ENCODE peak calls at places on chromosomes 11 and 22, in four cellular contexts. L is A549, A is heart left ventricle, B is H1. X is an unnamed sample.

GRCh38 chr22:17810570-17811116 is 36.4 kb upstream of the BID start:
- DNase-seq in L (no peak), B (no peak), A (peak; percentile 68), X (no peak)

GRCh38 chr11:67633758-67634365 is 4.1 kb upstream of the NUDT8 start:
- DNase-seq in A (peak; percentile 25), B (no peak), L (no peak), X (no peak)

GRCh38 chr11:63502252-63502820 is 3.5 kb upstream of the LGALS12 start:
- DNase-seq in A (no peak), L (no peak), B (no peak), X (no peak)

GRCh38 chr22:20238567-20239062 is 29.5 kb downstream of the RTN4R start:
- DNase-seq in L (peak; percentile 48), B (peak; percentile 87), A (peak; percentile 64), X (no peak)

GRCh38 chr11:134518616-134519389 is 106.8 kb upstream of the B3GAT1 start:
- DNase-seq in L (no peak), B (no peak), A (no peak), X (peak; percentile 56)

GRCh38 chr11:93585758-93586157 is 42.6 kb upstream of the SMCO4 start:
- DNase-seq in L (peak; percentile 33), A (no peak), B (no peak), X (no peak)

GRCh38 chr22:27487600-27488450 is 313.7 kb downstream of the MN1 start:
- DNase-seq in B (no peak), L (peak; percentile 31), A (no peak), X (no peak)

GRCh38 chr22:24996420-24996952 is 44.0 kb downstream of the KIAA1671 start:
- DNase-seq in L (peak; percentile 63), A (peak; percentile 53), B (peak; percentile 73), X (no peak)

GRCh38 chr11:14248577-14248976 is 110.4 kb downstream of the RRAS2 start:
- DNase-seq in L (no peak), A (no peak), B (no peak), X (no peak)

GRCh38 chr11:36130401-36130800 is 158.8 kb downstream of the COMMD9 start:
- DNase-seq in A (no peak), B (no peak), L (no peak), X (no peak)

GRCh38 chr22:43829448-43829821 is 17.3 kb upstream of the EFCAB6 start:
- DNase-seq in B (no peak), A (peak; percentile 73), L (no peak), X (peak; percentile 87)

GRCh38 chr22:33337524-33337923 is 279.3 kb upstream of the SYN3 start:
- DNase-seq in A (no peak), L (peak; percentile 66), B (no peak), X (no peak)

GRCh38 chr11:3894128-3894731 is 38.8 kb downstream of the STIM1 start:
- DNase-seq in B (no peak), L (no peak), A (peak; percentile 78), X (no peak)

GRCh38 chr11:3890806-3891205 is 35.3 kb downstream of the STIM1 start:
- DNase-seq in B (no peak), L (no peak), A (no peak), X (no peak)

GRCh38 chr11:3891751-3892150 is 36.3 kb downstream of the STIM1 start:
- DNase-seq in B (no peak), L (no peak), A (no peak), X (no peak)

GRCh38 chr11:3892156-3892555 is 36.7 kb downstream of the STIM1 start:
- DNase-seq in B (no peak), A (no peak), L (no peak), X (no peak)

GRCh38 chr11:3893311-3893710 is 37.8 kb downstream of the STIM1 start:
- DNase-seq in A (no peak), B (no peak), L (no peak), X (no peak)
- TF ChIP-seq CTCF in A (no peak), B (no peak), L (no peak), X (no peak)

DNA sequence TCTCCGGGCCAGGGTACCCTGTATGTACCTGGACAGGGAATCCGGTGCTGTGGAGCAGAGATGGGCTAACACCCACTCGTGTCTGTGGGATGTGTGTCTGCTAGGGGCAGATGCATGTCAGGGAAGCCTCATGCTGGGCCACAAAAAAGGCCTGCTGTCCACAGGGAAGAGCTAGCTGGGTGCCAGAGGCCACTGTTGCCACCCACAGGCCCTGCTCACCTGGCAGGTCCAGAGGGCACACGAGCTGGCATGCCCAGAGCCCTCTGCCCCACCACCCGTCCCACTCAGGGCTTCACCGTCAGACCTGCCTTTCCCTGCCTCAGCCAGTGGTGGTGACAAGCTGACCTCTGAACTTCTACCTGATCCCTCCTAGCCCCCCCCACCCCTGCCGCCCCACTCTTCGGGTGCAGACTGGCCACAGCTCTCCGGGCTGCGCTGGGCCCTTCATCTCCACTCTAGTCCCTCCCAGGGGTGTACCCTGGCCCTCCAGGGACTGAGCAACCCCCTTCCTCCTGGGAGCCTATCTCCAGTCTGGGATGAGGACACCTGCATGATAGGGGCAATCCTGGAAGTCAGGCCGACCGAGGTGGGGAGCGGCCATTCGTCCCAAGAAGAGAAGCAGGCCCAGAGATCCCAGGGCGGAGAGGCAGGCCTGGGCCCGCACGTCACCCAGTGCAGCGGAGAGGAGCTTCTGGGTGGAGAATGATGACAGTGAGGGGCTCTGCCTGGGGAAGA is 1.3 kb downstream of the SLC25A22 start:
- DNase-seq in L (no peak), B (no peak), A (no peak), X (no peak)
- TF ChIP-seq POLR2A in L (no peak), B (no peak), A (no peak), X (no peak)

GRCh38 chr22:16601437-16602223 is 9.0 kb upstream of the CCT8L2 start:
- DNase-seq in B (no peak), A (peak; percentile 46), L (no peak), X (no peak)
- H3K4me3 ChIP-seq in B (no peak overlapping the region), A (peak overlapping the region; percentile 60), L (peak overlapping the region; percentile 13), X (peak overlapping the region; percentile 59)

DNA sequence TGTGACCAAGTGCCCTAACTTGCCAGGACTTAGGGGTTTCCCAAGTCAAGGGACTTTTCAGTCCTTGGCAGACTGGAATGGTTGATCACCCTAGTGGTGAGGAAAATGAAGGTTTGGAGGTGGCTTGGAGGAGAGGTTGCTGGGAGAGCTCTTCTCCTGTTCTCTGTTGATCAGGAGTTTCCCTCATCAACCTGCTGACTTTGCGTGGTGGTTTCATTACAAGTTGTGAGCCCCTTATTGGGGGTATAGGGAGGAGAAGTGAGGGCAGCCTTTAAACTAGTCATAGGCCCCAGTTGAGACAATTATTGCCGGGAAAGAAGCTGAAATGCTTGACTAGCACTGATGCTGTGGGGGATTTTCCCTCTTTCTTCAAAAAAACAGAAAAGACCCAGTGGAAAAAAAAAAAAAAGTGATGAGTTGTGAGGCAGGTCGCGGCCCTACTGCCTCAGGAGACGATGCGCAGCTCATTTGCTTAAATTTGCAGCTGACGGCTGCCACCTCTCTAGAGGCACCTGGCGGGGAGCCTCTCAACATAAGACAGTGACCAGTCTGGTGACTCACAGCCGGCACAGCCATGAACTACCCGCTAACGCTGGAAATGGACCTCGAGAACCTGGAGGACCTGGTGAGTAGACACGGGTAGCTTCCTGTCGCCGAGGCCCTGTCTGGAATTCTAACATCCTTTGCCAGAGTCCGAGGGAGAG is at the start of gene CXCR5:
- DNase-seq in A (no peak), L (no peak), B (no peak), X (no peak)
- TF ChIP-seq CTCF in A (no peak), L (no peak), B (no peak), X (no peak)

DNA sequence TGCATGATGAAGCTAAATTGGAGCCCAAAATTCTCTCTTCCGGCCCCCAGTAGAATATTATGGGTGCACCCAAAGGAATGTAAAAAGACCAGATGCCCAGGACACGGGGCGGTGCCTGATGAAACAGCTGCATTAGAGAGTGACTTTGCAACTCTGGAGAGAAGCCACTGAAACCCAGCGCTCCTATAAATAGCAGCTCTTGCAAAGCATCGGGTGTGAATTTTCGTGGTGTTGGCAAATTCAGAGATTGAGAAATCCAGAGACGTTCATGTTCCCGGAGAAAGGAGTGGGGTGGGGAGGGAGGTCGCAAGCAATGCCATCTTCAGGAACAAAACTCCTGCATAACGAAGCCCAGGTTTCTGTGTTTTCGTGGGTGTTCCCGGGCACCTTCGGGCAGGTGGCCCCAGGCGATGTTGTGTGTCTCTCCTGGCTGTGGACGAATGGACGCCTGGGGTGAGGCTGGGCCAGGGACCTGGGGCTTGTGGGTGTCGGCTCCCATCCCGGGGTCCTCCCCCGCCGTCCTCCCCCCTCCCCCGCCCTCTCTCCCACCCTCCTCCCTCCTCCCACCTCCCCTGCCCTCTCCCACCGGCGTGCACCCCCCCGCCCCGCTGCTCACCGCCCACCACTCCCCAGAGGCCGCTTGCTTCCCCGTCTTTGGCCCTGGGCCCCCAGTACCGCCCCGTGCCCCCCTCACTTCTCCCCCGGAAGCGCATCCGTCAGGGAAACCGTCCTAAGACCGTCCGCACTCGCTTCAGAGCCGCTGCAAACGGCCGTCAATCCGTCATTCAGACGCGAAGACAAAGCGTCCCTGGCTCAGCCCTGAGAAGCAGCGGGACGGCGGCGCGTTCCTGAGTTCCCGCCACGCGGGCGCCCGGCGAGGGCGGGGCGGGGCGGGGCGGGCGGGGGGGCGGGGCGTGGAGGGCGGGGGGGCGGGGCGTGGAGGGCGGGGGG is 26.7 kb upstream of the TOLLIP start:
- DNase-seq in L (peak; percentile 53), A (peak; percentile 80), B (peak; percentile 65), X (peak; percentile 88)
- TF ChIP-seq POLR2A in L (peak; percentile 39), A (no peak), B (no peak), X (no peak)

GRCh38 chr22:22717723-22718122 is 73.3 kb downstream of the GGTLC2 start:
- DNase-seq in A (no peak), L (no peak), B (no peak), X (no peak)

GRCh38 chr22:22716136-22716535 is 71.7 kb downstream of the GGTLC2 start:
- DNase-seq in B (no peak), L (no peak), A (no peak), X (no peak)

GRCh38 chr22:22720201-22720723 is 75.8 kb downstream of the GGTLC2 start:
- DNase-seq in L (peak; percentile 14), A (no peak), B (peak; percentile 76), X (no peak)

GRCh38 chr22:22721681-22722309 is 77.4 kb downstream of the GGTLC2 start:
- DNase-seq in B (no peak), A (no peak), L (no peak), X (no peak)

GRCh38 chr22:22720724-22721261 is 76.4 kb downstream of the GGTLC2 start:
- DNase-seq in B (no peak), L (no peak), A (no peak), X (no peak)
- H3K4me3 ChIP-seq in B (no peak overlapping the region), L (no peak overlapping the region), A (no peak overlapping the region), X (no peak overlapping the region)

GRCh38 chr11:57536947-57537654 is at the start of gene SMTNL1:
- DNase-seq in L (no peak), A (no peak), B (no peak), X (no peak)
- TF ChIP-seq CTCF in L (no peak), A (no peak), B (no peak), X (no peak)

GRCh38 chr11:114059278-114059983 is at the start of gene ZBTB16:
- DNase-seq in L (no peak), B (peak; percentile 82), A (peak; percentile 92), X (peak; percentile 83)

GRCh38 chr11:114059984-114060401 is 482 bp downstream of the ZBTB16 start:
- DNase-seq in B (peak; percentile 61), A (peak; percentile 55), L (peak; percentile 29), X (no peak)

GRCh38 chr11:114061053-114062049 is 1.8 kb downstream of the ZBTB16 start:
- DNase-seq in B (peak; percentile 63), L (no peak), A (peak; percentile 48), X (peak; percentile 90)

GRCh38 chr11:114058871-114059277 is 637 bp upstream of the ZBTB16 start:
- DNase-seq in B (peak; percentile 56), A (peak; percentile 59), L (no peak), X (peak; percentile 89)

GRCh38 chr11:114060402-114061052 is 1.0 kb downstream of the ZBTB16 start:
- DNase-seq in L (no peak), A (peak; percentile 55), B (peak; percentile 65), X (no peak)
- TF ChIP-seq POLR2A in L (no peak), A (peak; percentile 8), B (no peak), X (no peak)

GRCh38 chr22:49944399-49944891 is 16.1 kb upstream of the PIM3 start:
- DNase-seq in A (no peak), B (no peak), L (peak; percentile 62), X (no peak)
- H3K4me3 ChIP-seq in A (peak overlapping the region; percentile 15), B (no peak overlapping the region), L (peak overlapping the region; percentile 56), X (no peak overlapping the region)

X was measured in lower leg skin.